ENCODE peak calls at places on chromosomes 4 and X, in four cellular contexts. F, R, E and P are unnamed samples.

GRCh38 chr4:151690884-151691283 is 69.9 kb downstream of the GATB start:
- DNase-seq in R (no peak), F (no peak), E (no peak), P (no peak)

GRCh38 chrX:125505207-125505606 is 185.5 kb downstream of the TEX13C start:
- DNase-seq in F (no peak), E (no peak), R (no peak), P (no peak)

GRCh38 chr4:139595989-139596679 is 40.1 kb upstream of the SETD7 start:
- DNase-seq in F (no peak), E (peak; percentile 56), R (peak; percentile 43), P (no peak)

GRCh38 chrX:116239944-116240391 is 69.4 kb downstream of the AGTR2 start:
- DNase-seq in E (no peak), R (no peak), F (no peak), P (no peak)

GRCh38 chrX:111338095-111338698 is 67.9 kb upstream of the CAPN6 start:
- DNase-seq in F (no peak), R (no peak), E (no peak), P (no peak)

GRCh38 chrX:103211012-103211715 is 3.7 kb upstream of the BEX4 start:
- DNase-seq in E (peak; percentile 34), R (peak; percentile 12), F (peak; percentile 35), P (peak; percentile 74)

GRCh38 chr4:162565730-162566129 is 401.9 kb upstream of the FSTL5 start:
- DNase-seq in E (no peak), R (no peak), F (no peak), P (no peak)

GRCh38 chr4:54585321-54586000 is 72.3 kb upstream of the KIT start:
- DNase-seq in R (no peak), E (peak; percentile 62), F (no peak), P (no peak)

GRCh38 chr4:74897390-74897789 is 35.5 kb upstream of the PARM1 start:
- DNase-seq in F (no peak), E (no peak), R (no peak), P (no peak)

GRCh38 chr4:143335979-143336827 is 473 bp upstream of the GAB1 start:
- DNase-seq in R (peak; percentile 38), E (peak; percentile 90), F (peak; percentile 80), P (peak; percentile 91)

GRCh38 chrX:18964026-18964425 is 19.9 kb downstream of the PHKA2 start:
- DNase-seq in F (no peak), R (no peak), E (no peak), P (no peak)

GRCh38 chr4:111512081-111512774 is 633.0 kb upstream of the FAM241A start:
- DNase-seq in E (peak; percentile 95), F (no peak), R (peak; percentile 3), P (no peak)

GRCh38 chrX:41827886-41828285 is 95.5 kb downstream of the CASK start:
- DNase-seq in R (no peak), F (no peak), E (peak; percentile 18), P (no peak)

GRCh38 chr4:52869196-52869595 is 7.1 kb downstream of the RASL11B start:
- DNase-seq in R (no peak), E (peak; percentile 36), F (no peak), P (no peak)

GRCh38 chr4:155846929-155847328 is 19.1 kb downstream of the ASIC5 start:
- DNase-seq in R (no peak), E (no peak), F (no peak), P (no peak)

GRCh38 chr4:24970635-24971034 is 57.8 kb upstream of the CCDC149 start:
- DNase-seq in F (no peak), E (no peak), R (no peak), P (no peak)
- H3K9me3 ChIP-seq in F (no peaks in the 10 kb centered on the region), E (no peaks in the 10 kb centered on the region), R (peaks cover 3% of the 10 kb centered on the region), P (no peaks in the 10 kb centered on the region)

GRCh38 chr4:38804654-38805295 is at the start of gene TLR1:
- DNase-seq in F (no peak), E (peak; percentile 64), R (no peak), P (no peak)
- TF ChIP-seq POLR2A in F (no peak), E (no peak), R (no peak), P (no peak)

DNA sequence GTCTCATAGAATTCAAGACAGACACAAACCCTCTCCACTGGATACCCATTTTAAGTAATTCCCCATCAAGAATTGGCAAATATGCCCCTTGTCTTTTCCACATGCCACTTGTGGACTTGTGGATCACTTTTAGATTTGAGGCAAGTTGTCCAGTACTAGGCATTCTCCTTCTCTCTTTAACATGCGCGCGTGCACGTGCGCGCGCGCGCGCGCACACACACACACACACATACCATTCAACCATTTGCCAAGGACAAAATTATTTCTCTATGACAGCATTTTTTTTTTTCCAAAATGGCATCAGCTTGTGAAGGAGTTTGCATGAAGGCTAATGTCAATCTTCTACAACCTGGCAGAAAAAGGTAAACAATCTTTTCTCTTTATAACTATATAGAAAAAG is 1325.7 kb upstream of the IGFBP7 start:
- DNase-seq in R (no peak), F (no peak), E (no peak), P (no peak)
- H3K9me3 ChIP-seq in R (no peaks in the 10 kb centered on the region), F (no peaks in the 10 kb centered on the region), E (peaks cover 9% of the 10 kb centered on the region), P (no peaks in the 10 kb centered on the region)

DNA sequence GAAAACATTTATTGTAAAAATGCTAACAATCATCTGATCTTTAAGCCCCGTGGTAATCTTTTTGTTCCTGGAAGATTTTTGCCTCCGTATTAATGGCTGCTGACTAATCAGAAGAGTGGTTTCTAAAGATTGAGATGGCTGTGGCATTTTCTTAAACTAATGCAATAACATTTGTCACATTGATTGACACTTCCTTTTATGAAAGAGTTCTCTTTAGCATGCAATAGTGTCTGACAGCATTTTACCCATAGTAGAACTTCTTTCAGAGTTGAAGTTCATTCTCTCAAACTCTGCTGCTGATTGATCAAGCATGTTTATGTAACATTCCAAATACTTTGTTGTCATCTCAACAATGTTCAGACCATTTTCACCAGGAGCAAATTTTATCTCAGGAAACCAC is 26.8 kb upstream of the UGT2B4 start:
- DNase-seq in F (no peak), R (no peak), E (no peak), P (no peak)
- TF ChIP-seq POLR2A in F (no peak), R (no peak), E (no peak), P (no peak)

GRCh38 chr4:107083-107443 is 17.2 kb upstream of the ZNF718 start:
- DNase-seq in E (no peak), F (no peak), R (no peak), P (no peak)

GRCh38 chr4:112771-113170 is 11.5 kb upstream of the ZNF718 start:
- DNase-seq in F (no peak), E (no peak), R (no peak), P (no peak)

GRCh38 chr4:113732-114131 is 10.6 kb upstream of the ZNF718 start:
- DNase-seq in R (no peak), E (no peak), F (no peak), P (no peak)

GRCh38 chr4:107444-108429 is 16.6 kb upstream of the ZNF718 start:
- DNase-seq in R (no peak), E (no peak), F (no peak), P (no peak)
- H3K9me3 ChIP-seq in R (peaks cover 13% of the 10 kb centered on the region), E (peaks cover 50% of the 10 kb centered on the region), F (no peaks in the 10 kb centered on the region), P (no peaks in the 10 kb centered on the region)

DNA sequence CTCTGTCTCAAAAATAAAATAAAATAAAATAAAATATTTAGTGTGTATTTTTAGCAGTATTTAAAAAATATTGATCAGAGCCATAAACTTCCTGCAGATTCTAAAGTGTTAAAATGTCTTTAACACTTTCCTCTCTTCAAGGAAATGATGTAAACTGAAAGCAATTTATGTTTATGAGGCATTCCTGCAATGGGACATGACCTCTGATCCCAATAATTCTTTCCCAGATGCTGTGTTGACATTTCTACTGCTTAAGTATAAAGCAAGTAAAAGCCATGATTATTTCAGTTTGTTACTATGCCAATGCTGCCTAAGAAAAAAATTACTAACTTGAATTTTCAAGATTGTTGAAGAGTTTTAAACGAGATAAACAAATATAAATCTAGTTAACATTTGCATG is 29.0 kb downstream of the COQ2 start:
- DNase-seq in R (peak; percentile 32), F (no peak), E (peak; percentile 76), P (no peak)
- TF ChIP-seq POLR2A in R (no peak), F (no peak), E (no peak), P (no peak)

GRCh38 chrX:135015526-135016245 is 6.7 kb downstream of the RTL8B start:
- DNase-seq in F (no peak), E (no peak), R (no peak), P (no peak)
- H3K9me3 ChIP-seq in F (no peaks in the 10 kb centered on the region), E (no peaks in the 10 kb centered on the region), R (no peaks in the 10 kb centered on the region), P (no peaks in the 10 kb centered on the region)

DNA sequence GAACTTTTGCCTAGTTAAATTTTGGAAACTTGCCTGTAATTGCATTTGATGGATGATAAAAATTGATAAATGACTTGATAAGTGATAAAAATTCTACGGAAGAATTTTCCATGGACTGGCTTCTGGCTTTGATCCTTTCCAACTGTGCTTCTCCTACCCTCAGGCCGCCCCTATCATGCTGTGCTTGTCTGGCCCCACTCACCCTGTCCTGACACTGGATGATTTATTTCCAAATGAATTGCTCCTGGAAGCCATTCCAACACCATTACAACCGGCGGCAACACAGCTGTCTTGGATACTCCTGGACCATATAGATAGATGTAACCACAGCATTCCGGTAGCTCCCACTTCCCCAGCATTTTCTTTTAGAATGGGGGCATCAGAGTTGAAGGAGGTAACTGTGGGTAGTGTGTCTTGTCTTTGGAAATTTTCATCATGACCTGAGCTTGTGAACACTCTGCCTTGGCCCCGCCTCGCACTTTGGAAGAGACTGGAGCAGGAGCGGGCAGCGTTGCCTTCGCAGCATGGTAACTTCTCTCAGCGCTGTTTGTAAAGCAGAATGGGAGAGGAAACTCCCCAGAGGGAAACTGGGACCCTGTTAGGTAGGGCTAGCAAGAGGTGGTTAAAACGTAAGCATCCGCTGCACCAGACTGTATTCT is 77.4 kb downstream of the TBL1X start:
- DNase-seq in F (no peak), R (no peak), E (no peak), P (no peak)
- TF ChIP-seq POLR2A in F (no peak), R (no peak), E (no peak), P (no peak)